ENCODE peak calls at places on chromosomes 16 and 17, in eight cellular contexts. One of them, this sample, is unnamed.

GRCh38 chr16:19882641-19883040 is 2.0 kb downstream of the GPRC5B start:
- DNase-seq in NCI-H2029 treated with DMSO at 0.1 percent for 48 hours: no peak
- DNase-seq in activated naive CD4-positive, alpha-beta T cell: no peak
- DNase-seq in HCT116: no peak
- DNase-seq in stomach: no peak
- DNase-seq in cerebellum: peak
- DNase-seq in mucosa of gallbladder: no peak
- DNase-seq in NCI-H1092: no peak
- DNase-seq in this sample: no peak

GRCh38 chr16:52837251-52837650 is 215.4 kb downstream of the CHD9NB start:
- DNase-seq in NCI-H2029 treated with DMSO at 0.1 percent for 48 hours: no peak
- DNase-seq in activated naive CD4-positive, alpha-beta T cell: no peak
- DNase-seq in HCT116: no peak
- DNase-seq in stomach: no peak
- DNase-seq in cerebellum: no peak
- DNase-seq in mucosa of gallbladder: no peak
- DNase-seq in NCI-H1092: no peak
- DNase-seq in this sample: no peak

GRCh38 chr17:75694536-75694935 is 26.7 kb upstream of the ITGB4 start:
- DNase-seq in NCI-H2029 treated with DMSO at 0.1 percent for 48 hours: no peak
- DNase-seq in activated naive CD4-positive, alpha-beta T cell: no peak
- DNase-seq in HCT116: no peak
- DNase-seq in stomach: no peak
- DNase-seq in cerebellum: peak
- DNase-seq in mucosa of gallbladder: no peak
- DNase-seq in NCI-H1092: no peak
- DNase-seq in this sample: no peak

GRCh38 chr16:54027126-54027922 is 259.3 kb downstream of the IRX3 start:
- DNase-seq in NCI-H2029 treated with DMSO at 0.1 percent for 48 hours: no peak
- DNase-seq in activated naive CD4-positive, alpha-beta T cell: no peak
- DNase-seq in HCT116: no peak
- DNase-seq in stomach: no peak
- DNase-seq in cerebellum: no peak
- DNase-seq in mucosa of gallbladder: no peak
- DNase-seq in NCI-H1092: no peak
- DNase-seq in this sample: no peak

GRCh38 chr17:35799942-35800341 is 4.5 kb upstream of the MMP28 start:
- DNase-seq in NCI-H2029 treated with DMSO at 0.1 percent for 48 hours: peak
- DNase-seq in activated naive CD4-positive, alpha-beta T cell: no peak
- DNase-seq in HCT116: no peak
- DNase-seq in stomach: peak
- DNase-seq in cerebellum: peak
- DNase-seq in mucosa of gallbladder: peak
- DNase-seq in NCI-H1092: peak
- DNase-seq in this sample: peak

GRCh38 chr17:37608369-37609169 is 649 bp downstream of the SYNRG start:
- DNase-seq in NCI-H2029 treated with DMSO at 0.1 percent for 48 hours: peak
- DNase-seq in activated naive CD4-positive, alpha-beta T cell: peak
- DNase-seq in HCT116: no peak
- DNase-seq in stomach: peak
- DNase-seq in cerebellum: peak
- DNase-seq in mucosa of gallbladder: no peak
- DNase-seq in NCI-H1092: peak
- DNase-seq in this sample: no peak

GRCh38 chr16:11259655-11260595 is 3.9 kb upstream of the SOCS1 start:
- DNase-seq in NCI-H2029 treated with DMSO at 0.1 percent for 48 hours: no peak
- DNase-seq in activated naive CD4-positive, alpha-beta T cell: no peak
- DNase-seq in HCT116: no peak
- DNase-seq in stomach: no peak
- DNase-seq in cerebellum: no peak
- DNase-seq in mucosa of gallbladder: no peak
- DNase-seq in NCI-H1092: no peak
- DNase-seq in this sample: no peak

GRCh38 chr16:79845734-79846135 is 245.2 kb upstream of the MAF start:
- DNase-seq in NCI-H2029 treated with DMSO at 0.1 percent for 48 hours: no peak
- DNase-seq in activated naive CD4-positive, alpha-beta T cell: no peak
- DNase-seq in HCT116: no peak
- DNase-seq in stomach: no peak
- DNase-seq in cerebellum: no peak
- DNase-seq in mucosa of gallbladder: no peak
- DNase-seq in NCI-H1092: no peak
- DNase-seq in this sample: no peak

GRCh38 chr16:85037050-85037410 is 9.4 kb downstream of the KIAA0513 start:
- DNase-seq in NCI-H2029 treated with DMSO at 0.1 percent for 48 hours: no peak
- DNase-seq in activated naive CD4-positive, alpha-beta T cell: no peak
- DNase-seq in HCT116: peak
- DNase-seq in stomach: no peak
- DNase-seq in cerebellum: no peak
- DNase-seq in mucosa of gallbladder: no peak
- DNase-seq in NCI-H1092: no peak
- DNase-seq in this sample: no peak

GRCh38 chr17:74150428-74151025 is 53.0 kb upstream of the RPL38 start:
- DNase-seq in NCI-H2029 treated with DMSO at 0.1 percent for 48 hours: no peak
- DNase-seq in activated naive CD4-positive, alpha-beta T cell: no peak
- DNase-seq in HCT116: no peak
- DNase-seq in stomach: no peak
- DNase-seq in cerebellum: no peak
- DNase-seq in mucosa of gallbladder: peak
- DNase-seq in NCI-H1092: no peak
- DNase-seq in this sample: no peak

GRCh38 chr17:83199500-83200201 is 120.2 kb downstream of the METRNL start:
- DNase-seq in NCI-H2029 treated with DMSO at 0.1 percent for 48 hours: no peak
- DNase-seq in activated naive CD4-positive, alpha-beta T cell: no peak
- DNase-seq in HCT116: no peak
- DNase-seq in stomach: peak
- DNase-seq in cerebellum: no peak
- DNase-seq in mucosa of gallbladder: peak
- DNase-seq in NCI-H1092: no peak
- DNase-seq in this sample: no peak

GRCh38 chr17:13806023-13806553 is 204.4 kb upstream of the HS3ST3A1 start:
- DNase-seq in NCI-H2029 treated with DMSO at 0.1 percent for 48 hours: no peak
- DNase-seq in activated naive CD4-positive, alpha-beta T cell: no peak
- DNase-seq in HCT116: no peak
- DNase-seq in stomach: no peak
- DNase-seq in cerebellum: no peak
- DNase-seq in mucosa of gallbladder: no peak
- DNase-seq in NCI-H1092: no peak
- DNase-seq in this sample: no peak

GRCh38 chr17:69607162-69607834 is 192.8 kb downstream of the MAP2K6 start:
- DNase-seq in NCI-H2029 treated with DMSO at 0.1 percent for 48 hours: peak
- DNase-seq in activated naive CD4-positive, alpha-beta T cell: no peak
- DNase-seq in HCT116: peak
- DNase-seq in stomach: peak
- DNase-seq in cerebellum: peak
- DNase-seq in mucosa of gallbladder: peak
- DNase-seq in NCI-H1092: peak
- DNase-seq in this sample: peak

GRCh38 chr17:48219605-48220004 is 112.0 kb downstream of the SNX11 start:
- DNase-seq in NCI-H2029 treated with DMSO at 0.1 percent for 48 hours: no peak
- DNase-seq in activated naive CD4-positive, alpha-beta T cell: no peak
- DNase-seq in HCT116: no peak
- DNase-seq in stomach: no peak
- DNase-seq in cerebellum: no peak
- DNase-seq in mucosa of gallbladder: no peak
- DNase-seq in NCI-H1092: no peak
- DNase-seq in this sample: no peak

GRCh38 chr17:44557653-44558285 is 485 bp downstream of the FZD2 start:
- DNase-seq in NCI-H2029 treated with DMSO at 0.1 percent for 48 hours: no peak
- DNase-seq in activated naive CD4-positive, alpha-beta T cell: no peak
- DNase-seq in HCT116: no peak
- DNase-seq in stomach: peak
- DNase-seq in cerebellum: no peak
- DNase-seq in mucosa of gallbladder: no peak
- DNase-seq in NCI-H1092: peak
- DNase-seq in this sample: no peak

GRCh38 chr17:58415371-58416055 is 1.8 kb downstream of the RNF43 start:
- DNase-seq in NCI-H2029 treated with DMSO at 0.1 percent for 48 hours: no peak
- DNase-seq in activated naive CD4-positive, alpha-beta T cell: no peak
- DNase-seq in HCT116: no peak
- DNase-seq in stomach: peak
- DNase-seq in cerebellum: peak
- DNase-seq in mucosa of gallbladder: peak
- DNase-seq in NCI-H1092: no peak
- DNase-seq in this sample: no peak

GRCh38 chr16:63447121-63447520 is 1410.9 kb upstream of the CDH8 start:
- DNase-seq in NCI-H2029 treated with DMSO at 0.1 percent for 48 hours: peak
- DNase-seq in activated naive CD4-positive, alpha-beta T cell: no peak
- DNase-seq in HCT116: no peak
- DNase-seq in stomach: no peak
- DNase-seq in cerebellum: no peak
- DNase-seq in mucosa of gallbladder: no peak
- DNase-seq in NCI-H1092: peak
- DNase-seq in this sample: no peak

GRCh38 chr17:30379303-30380105 is 777 bp downstream of the CPD start:
- DNase-seq in NCI-H2029 treated with DMSO at 0.1 percent for 48 hours: no peak
- DNase-seq in activated naive CD4-positive, alpha-beta T cell: no peak
- DNase-seq in HCT116: no peak
- DNase-seq in stomach: peak
- DNase-seq in cerebellum: peak
- DNase-seq in mucosa of gallbladder: no peak
- DNase-seq in NCI-H1092: no peak
- DNase-seq in this sample: no peak

GRCh38 chr16:1877804-1878203 is 5.8 kb upstream of the MEIOB start:
- DNase-seq in NCI-H2029 treated with DMSO at 0.1 percent for 48 hours: peak
- DNase-seq in activated naive CD4-positive, alpha-beta T cell: no peak
- DNase-seq in HCT116: no peak
- DNase-seq in stomach: no peak
- DNase-seq in cerebellum: no peak
- DNase-seq in mucosa of gallbladder: no peak
- DNase-seq in NCI-H1092: no peak
- DNase-seq in this sample: no peak

This sample was measured in COLO829.